ENCODE peak calls at places on chromosomes 16 and 17, in five cellular contexts. One of them, this sample, is unnamed.

GRCh38 chr16:66588981-66589713 is 9.9 kb downstream of the CMTM2 start:
- DNase-seq in heart right ventricle: peak; percentile 35
- DNase-seq in right lobe of liver: no peak
- DNase-seq in gastrocnemius medialis: no peak
- DNase-seq in lower lobe of right lung: peak; percentile 77
- DNase-seq in this sample: no peak

GRCh38 chr16:57997528-57998265 is 2.8 kb downstream of the ZNF319 start:
- DNase-seq in right lobe of liver: peak; percentile 47
- DNase-seq in heart right ventricle: no peak
- DNase-seq in lower lobe of right lung: peak; percentile 38
- DNase-seq in gastrocnemius medialis: peak; percentile 9
- DNase-seq in this sample: no peak

GRCh38 chr17:2594657-2595085 is 1.2 kb downstream of the PAFAH1B1 start:
- DNase-seq in gastrocnemius medialis: no peak
- DNase-seq in right lobe of liver: no peak
- DNase-seq in heart right ventricle: no peak
- DNase-seq in lower lobe of right lung: no peak
- DNase-seq in this sample: no peak

GRCh38 chr17:21373696-21374454 is 2.3 kb upstream of the KCNJ12 start:
- DNase-seq in gastrocnemius medialis: no peak
- DNase-seq in lower lobe of right lung: no peak
- DNase-seq in heart right ventricle: no peak
- DNase-seq in right lobe of liver: no peak
- DNase-seq in this sample: no peak

GRCh38 chr16:2514333-2515179 is 804 bp downstream of the ATP6V0C start:
- DNase-seq in heart right ventricle: no peak
- DNase-seq in lower lobe of right lung: no peak
- DNase-seq in right lobe of liver: peak; percentile 66
- DNase-seq in gastrocnemius medialis: peak; percentile 56
- DNase-seq in this sample: no peak

GRCh38 chr17:75888484-75888883 is 8.3 kb downstream of the TRIM65 start:
- DNase-seq in right lobe of liver: no peak
- DNase-seq in heart right ventricle: no peak
- DNase-seq in gastrocnemius medialis: no peak
- DNase-seq in lower lobe of right lung: no peak
- DNase-seq in this sample: no peak

GRCh38 chr17:10547351-10547750 is 2.1 kb downstream of the MYH2 start:
- DNase-seq in right lobe of liver: no peak
- DNase-seq in gastrocnemius medialis: no peak
- DNase-seq in lower lobe of right lung: no peak
- DNase-seq in heart right ventricle: no peak
- DNase-seq in this sample: no peak

GRCh38 chr17:31274252-31274651 is 22.8 kb downstream of the OMG start:
- DNase-seq in heart right ventricle: no peak
- DNase-seq in lower lobe of right lung: no peak
- DNase-seq in right lobe of liver: no peak
- DNase-seq in gastrocnemius medialis: no peak
- DNase-seq in this sample: no peak

GRCh38 chr16:10253344-10253855 is 71.2 kb upstream of the GRIN2A start:
- DNase-seq in lower lobe of right lung: no peak
- DNase-seq in right lobe of liver: no peak
- DNase-seq in gastrocnemius medialis: no peak
- DNase-seq in heart right ventricle: no peak
- DNase-seq in this sample: no peak

DNA sequence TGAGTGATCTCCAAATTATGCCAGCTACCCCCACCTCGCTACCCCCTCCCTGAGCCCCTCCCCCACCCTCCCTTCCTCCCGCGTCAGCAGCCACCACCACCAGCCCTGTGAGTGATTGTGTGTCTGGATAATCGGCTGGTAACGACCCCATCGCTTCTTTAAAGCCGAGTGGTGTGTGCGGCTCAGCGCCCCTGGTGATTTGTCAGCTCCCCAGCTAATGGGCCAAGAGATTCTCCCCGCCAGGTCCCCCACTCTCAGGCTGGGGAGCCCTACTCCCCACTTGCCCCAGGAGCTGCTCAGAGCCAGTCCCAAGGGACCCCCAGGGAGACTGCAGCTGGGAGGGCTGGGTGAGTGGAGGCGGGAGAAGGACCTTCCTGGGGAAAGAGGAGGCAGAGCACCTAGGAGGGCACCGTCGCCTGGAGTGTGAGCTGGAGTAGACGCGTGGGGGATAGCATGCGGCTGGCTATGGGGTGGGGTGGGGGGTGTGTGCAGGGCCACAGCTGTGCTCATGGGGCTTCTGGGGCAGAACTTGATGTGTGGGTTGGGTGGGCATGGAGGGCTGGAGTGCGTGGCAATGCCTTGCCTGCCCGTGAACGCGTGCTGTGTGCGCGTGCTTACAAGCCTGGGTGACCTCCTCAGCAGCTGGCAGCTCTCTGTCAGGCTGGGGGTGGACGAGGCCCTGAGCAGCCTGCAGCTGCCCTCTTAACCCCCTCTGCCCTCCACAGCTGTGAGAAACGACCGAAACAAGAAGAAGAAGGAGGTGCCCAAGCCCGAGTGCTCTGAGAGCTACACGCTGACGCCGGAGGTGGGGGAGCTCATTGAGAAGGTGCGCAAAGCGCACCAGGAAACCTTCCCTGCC is 13.1 kb downstream of the GJD3 start:
- DNase-seq in heart right ventricle: no peak
- DNase-seq in gastrocnemius medialis: no peak
- DNase-seq in right lobe of liver: peak; percentile 73
- DNase-seq in lower lobe of right lung: no peak
- DNase-seq in this sample: no peak
- H3K4me1 ChIP-seq in heart right ventricle: peaks cover 57% of the 10 kb centered on the region
- H3K4me1 ChIP-seq in gastrocnemius medialis: peaks cover 56% of the 10 kb centered on the region
- H3K4me1 ChIP-seq in right lobe of liver: peaks cover 88% of the 10 kb centered on the region
- H3K4me1 ChIP-seq in lower lobe of right lung: peaks cover 82% of the 10 kb centered on the region
- H3K4me1 ChIP-seq in this sample: peaks cover 23% of the 10 kb centered on the region

DNA sequence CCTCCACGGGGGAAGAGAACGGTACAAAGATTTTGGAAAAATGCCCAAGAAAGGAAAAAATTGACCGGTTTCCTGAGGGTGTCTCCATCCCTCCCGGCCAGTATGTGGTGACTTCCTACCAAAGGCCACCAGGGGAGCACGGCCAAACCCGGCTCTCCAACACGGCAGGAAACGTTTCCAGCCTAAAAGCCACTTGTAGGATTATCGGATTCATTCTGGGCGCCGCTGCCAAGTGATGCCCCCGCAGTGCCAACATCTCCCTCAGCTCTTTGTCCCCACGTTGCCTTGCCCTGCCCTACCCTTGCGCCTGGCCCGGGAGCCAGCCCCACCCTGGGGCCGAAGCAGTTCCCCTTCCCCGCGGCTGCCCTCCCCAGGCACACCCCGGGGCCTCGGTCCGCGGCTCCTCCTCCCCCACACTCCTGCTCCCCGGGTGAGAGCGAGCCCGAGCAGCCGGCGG is 713 bp downstream of the CRK start:
- DNase-seq in right lobe of liver: peak; percentile 83
- DNase-seq in gastrocnemius medialis: peak; percentile 78
- DNase-seq in lower lobe of right lung: peak; percentile 79
- DNase-seq in heart right ventricle: peak; percentile 70
- DNase-seq in this sample: no peak
- TF ChIP-seq CTCF in right lobe of liver: peak; percentile 43
- TF ChIP-seq CTCF in gastrocnemius medialis: peak; percentile 82
- TF ChIP-seq CTCF in lower lobe of right lung: peak; percentile 62
- TF ChIP-seq CTCF in heart right ventricle: peak; percentile 68
- TF ChIP-seq CTCF in this sample: peak; percentile 64

GRCh38 chr16:87363771-87364476 is 19.7 kb downstream of the FBXO31 start:
- DNase-seq in heart right ventricle: peak; percentile 58
- DNase-seq in lower lobe of right lung: no peak
- DNase-seq in gastrocnemius medialis: peak; percentile 73
- DNase-seq in right lobe of liver: no peak
- DNase-seq in this sample: no peak

GRCh38 chr16:87365021-87365713 is 18.4 kb downstream of the FBXO31 start:
- DNase-seq in heart right ventricle: no peak
- DNase-seq in right lobe of liver: peak; percentile 43
- DNase-seq in gastrocnemius medialis: no peak
- DNase-seq in lower lobe of right lung: peak; percentile 41
- DNase-seq in this sample: no peak

GRCh38 chr16:87360862-87361610 is 22.5 kb downstream of the FBXO31 start:
- DNase-seq in right lobe of liver: no peak
- DNase-seq in gastrocnemius medialis: no peak
- DNase-seq in heart right ventricle: no peak
- DNase-seq in lower lobe of right lung: no peak
- DNase-seq in this sample: no peak

GRCh38 chr16:87359121-87359520 is 24.5 kb downstream of the FBXO31 start:
- DNase-seq in gastrocnemius medialis: peak; percentile 30
- DNase-seq in heart right ventricle: no peak
- DNase-seq in right lobe of liver: no peak
- DNase-seq in lower lobe of right lung: no peak
- DNase-seq in this sample: no peak

DNA sequence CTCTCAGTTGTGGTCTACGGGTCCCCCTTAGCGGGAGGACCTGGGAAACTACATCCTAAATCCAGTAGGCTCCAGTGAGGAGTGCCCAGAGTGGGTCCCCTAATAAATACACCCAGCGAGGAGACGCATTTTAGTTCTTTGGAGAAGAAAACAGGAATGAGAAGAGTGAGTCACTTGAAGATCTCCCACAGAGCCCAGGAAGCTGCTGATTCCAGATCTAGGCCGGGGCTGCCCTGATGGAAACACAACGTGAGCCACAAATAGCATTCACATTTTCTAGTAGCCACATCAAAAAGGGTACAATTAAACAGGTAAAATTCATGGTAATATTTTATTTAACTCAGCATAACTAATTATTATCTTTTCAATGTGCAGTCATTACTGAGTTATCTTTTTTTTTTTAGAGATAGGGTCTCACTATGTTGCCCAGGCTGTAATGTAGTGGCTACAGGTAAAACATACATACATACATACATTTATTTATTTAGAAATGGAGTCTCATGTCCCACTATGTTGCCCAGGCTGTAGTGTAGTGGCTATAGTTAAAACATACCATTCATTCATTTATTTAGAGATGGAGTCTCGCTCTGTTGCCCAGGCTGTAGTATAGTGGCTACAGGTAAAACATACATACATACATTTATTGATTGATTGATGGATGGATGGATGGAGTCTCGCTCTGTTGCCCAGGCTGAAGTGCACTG is 21.5 kb downstream of the FBXO31 start:
- DNase-seq in heart right ventricle: no peak
- DNase-seq in gastrocnemius medialis: no peak
- DNase-seq in right lobe of liver: no peak
- DNase-seq in lower lobe of right lung: no peak
- DNase-seq in this sample: no peak
- H3K4me3 ChIP-seq in heart right ventricle: no peak overlapping the region
- H3K4me3 ChIP-seq in gastrocnemius medialis: no peak overlapping the region
- H3K4me3 ChIP-seq in right lobe of liver: no peak overlapping the region
- H3K4me3 ChIP-seq in lower lobe of right lung: no peak overlapping the region
- H3K4me3 ChIP-seq in this sample: no peak overlapping the region

DNA sequence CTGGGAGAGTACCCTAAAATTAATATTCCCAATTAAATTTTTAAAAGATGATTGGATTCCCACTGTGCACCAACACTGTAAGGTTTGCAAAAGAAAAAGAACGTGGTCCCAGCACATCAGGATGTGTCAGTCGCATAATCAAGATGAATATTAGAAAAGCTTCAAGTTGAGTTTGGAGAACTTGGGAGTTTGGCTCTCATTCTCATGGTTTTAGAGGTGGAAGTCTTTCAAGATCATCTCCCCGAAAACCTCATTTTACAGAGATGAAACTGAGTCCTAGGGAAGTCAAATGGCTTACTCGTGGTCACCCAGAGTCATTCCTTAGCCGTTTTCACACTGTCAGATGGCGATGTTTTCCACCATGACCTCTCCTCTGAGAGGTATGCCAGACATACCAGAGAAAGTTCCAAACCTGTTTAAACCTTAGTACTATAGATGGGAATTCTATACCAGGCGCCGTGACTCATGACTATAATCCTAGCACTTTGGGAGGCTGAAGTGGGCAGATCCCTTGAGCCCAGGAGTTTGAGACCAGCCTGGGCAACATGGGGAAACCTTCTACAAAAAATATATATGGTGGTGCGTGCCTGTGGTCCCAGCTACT is 1.2 kb downstream of the SEC14L1 start:
- DNase-seq in lower lobe of right lung: no peak
- DNase-seq in right lobe of liver: no peak
- DNase-seq in gastrocnemius medialis: no peak
- DNase-seq in heart right ventricle: no peak
- DNase-seq in this sample: no peak
- H3K4me1 ChIP-seq in lower lobe of right lung: peaks cover 49% of the 10 kb centered on the region
- H3K4me1 ChIP-seq in right lobe of liver: peaks cover 8% of the 10 kb centered on the region
- H3K4me1 ChIP-seq in gastrocnemius medialis: peaks cover 44% of the 10 kb centered on the region
- H3K4me1 ChIP-seq in heart right ventricle: peaks cover 32% of the 10 kb centered on the region
- H3K4me1 ChIP-seq in this sample: no peaks in the 10 kb centered on the region